ENCODE peak calls at places on chromosomes 1 and 21, in five cellular contexts. K is mammary epithelial cell, W is neural progenitor cell, Y is MM.1S, G is Karpas-422. U is an unnamed sample. For H3K36me3, the result is how much of the 10 kb centered on the place peaks cover.

GRCh38 chr1:23591460-23592208 is 32.3 kb upstream of the ID3 start:
- DNase-seq in K (no peak), W (no peak), Y (no peak), G (no peak), U (no peak)

GRCh38 chr1:43147625-43148319 is 24.3 kb downstream of the EBNA1BP2 start:
- DNase-seq in K (peak), W (peak), Y (peak), G (no peak), U (peak)

GRCh38 chr21:27631471-27631870 is 664.6 kb upstream of the ADAMTS5 start:
- DNase-seq in K (no peak), W (no peak), Y (no peak), G (no peak), U (no peak)

GRCh38 chr1:56799605-56800398 is 19.4 kb downstream of the FYB2 start:
- DNase-seq in K (peak), W (no peak), Y (no peak), G (no peak), U (no peak)

GRCh38 chr1:172109357-172109756 is 268.1 kb downstream of the DNM3 start:
- DNase-seq in K (no peak), W (no peak), Y (no peak), G (no peak), U (no peak)

GRCh38 chr1:158371188-158371953 is 17.7 kb downstream of the CD1E start:
- DNase-seq in K (peak), W (no peak), Y (no peak), G (no peak), U (no peak)

GRCh38 chr1:89754518-89754917 is 66.3 kb upstream of the LRRC8D start:
- DNase-seq in K (no peak), W (no peak), Y (no peak), G (no peak), U (no peak)

GRCh38 chr1:26418865-26419349 is 8.3 kb downstream of the LIN28A start:
- DNase-seq in K (no peak), W (peak), Y (no peak), G (no peak), U (no peak)

GRCh38 chr1:109207472-109208103 is 6.1 kb upstream of the SARS1 start:
- DNase-seq in K (no peak), W (no peak), Y (no peak), G (no peak), U (no peak)

GRCh38 chr1:116579253-116579875 is 8.5 kb upstream of the CD58 start:
- DNase-seq in K (no peak), W (no peak), Y (no peak), G (no peak), U (no peak)

GRCh38 chr1:236421022-236421421 is 26.9 kb downstream of the EDARADD start:
- DNase-seq in K (peak), W (no peak), Y (no peak), G (no peak), U (no peak)

GRCh38 chr1:113976609-113977278 is 2.5 kb upstream of the OLFML3 start:
- DNase-seq in K (no peak), W (peak), Y (no peak), G (peak), U (no peak)

GRCh38 chr1:30727796-30728195 is 4.4 kb upstream of the MATN1 start:
- DNase-seq in K (no peak), W (no peak), Y (no peak), G (no peak), U (no peak)

GRCh38 chr1:52366517-52366827 is 467 bp upstream of the CC2D1B start:
- DNase-seq in K (no peak), W (no peak), Y (no peak), G (no peak), U (no peak)

GRCh38 chr1:200670215-200671118 is 760 bp upstream of the DDX59 start:
- DNase-seq in K (no peak), W (peak), Y (peak), G (no peak), U (no peak)

GRCh38 chr1:84415386-84415785 is 17.1 kb downstream of the DNASE2B start:
- DNase-seq in K (no peak), W (no peak), Y (no peak), G (no peak), U (no peak)

GRCh38 chr1:171742577-171742922 is 685 bp upstream of the VAMP4 start:
- DNase-seq in K (peak), W (peak), Y (peak), G (peak), U (no peak)

GRCh38 chr1:50108497-50109073 is at the start of gene ELAVL4:
- DNase-seq in K (no peak), W (no peak), Y (no peak), G (peak), U (no peak)

GRCh38 chr1:6960291-6960758 is 175.1 kb downstream of the CAMTA1 start:
- DNase-seq in K (no peak), W (no peak), Y (no peak), G (no peak), U (peak)

GRCh38 chr1:112692681-112693080 is 14.2 kb downstream of the RHOC start:
- DNase-seq in K (no peak), W (no peak), Y (no peak), G (no peak), U (peak)

GRCh38 chr1:13607002-13607401 is 23.4 kb downstream of the PDPN start:
- DNase-seq in K (no peak), W (no peak), Y (no peak), G (no peak), U (no peak)

GRCh38 chr1:32806910-32807523 is 10.1 kb downstream of the YARS1 start:
- DNase-seq in K (no peak), W (no peak), Y (no peak), G (no peak), U (no peak)

GRCh38 chr1:191993549-191993948 is 164.7 kb upstream of the RGS18 start:
- DNase-seq in K (peak), W (peak), Y (peak), G (peak), U (no peak)

GRCh38 chr1:36161656-36162531 is 5.9 kb downstream of the MAP7D1 start:
- DNase-seq in K (peak), W (no peak), Y (no peak), G (peak), U (peak)

GRCh38 chr1:23566304-23566703 is 7.0 kb upstream of the ID3 start:
- DNase-seq in K (no peak), W (peak), Y (no peak), G (no peak), U (no peak)

GRCh38 chr21:36923270-36923669 is 43.2 kb downstream of the HLCS start:
- DNase-seq in K (no peak), W (no peak), Y (no peak), G (peak), U (no peak)

GRCh38 chr1:94332952-94333351 is 85.2 kb upstream of the ABCD3 start:
- DNase-seq in K (peak), W (no peak), Y (no peak), G (no peak), U (no peak)

GRCh38 chr1:74236440-74236839 is 1.3 kb downstream of the TNNI3K start:
- DNase-seq in K (no peak), W (no peak), Y (no peak), G (no peak), U (no peak)

GRCh38 chr1:20301463-20302092 is 10.9 kb downstream of the VWA5B1 start:
- DNase-seq in K (no peak), W (no peak), Y (no peak), G (no peak), U (no peak)
- H3K9ac ChIP-seq in K (no peak), W (no peak), Y (no peak), G (no peak), U (no peak)

GRCh38 chr1:214634267-214634666 is 31.3 kb downstream of the CENPF start:
- DNase-seq in K (no peak), W (no peak), Y (no peak), G (no peak), U (no peak)
- H3K36me3 ChIP-seq in K (under half), W (half or more), Y (under half), G (half or more), U (under half)

GRCh38 chr1:214419650-214420049 is 131.8 kb downstream of the PTPN14 start:
- DNase-seq in K (no peak), W (peak), Y (no peak), G (no peak), U (no peak)
- H3K27ac ChIP-seq in K (peak), W (no peak), Y (no peak), G (no peak), U (no peak)

GRCh38 chr1:161177936-161178244 is 583 bp upstream of the B4GALT3 start:
- DNase-seq in K (no peak), W (no peak), Y (no peak), G (no peak), U (no peak)
- H3K9ac ChIP-seq in K (peak), W (no peak), Y (peak), G (peak), U (no peak)

GRCh38 chr1:9606948-9607347 is 18.2 kb downstream of the TMEM201 start:
- DNase-seq in K (no peak), W (no peak), Y (no peak), G (no peak), U (peak)
- H3K36me3 ChIP-seq in K (under half), W (under half), Y (under half), G (under half), U (under half)

GRCh38 chr1:70934197-70934961 is 113.2 kb downstream of the PTGER3 start:
- DNase-seq in K (no peak), W (no peak), Y (no peak), G (no peak), U (no peak)

GRCh38 chr1:70930062-70930461 is 117.6 kb downstream of the PTGER3 start:
- DNase-seq in K (no peak), W (no peak), Y (peak), G (no peak), U (no peak)
- H3K27ac ChIP-seq in K (no peak), W (no peak), Y (no peak), G (no peak), U (peak)

DNA sequence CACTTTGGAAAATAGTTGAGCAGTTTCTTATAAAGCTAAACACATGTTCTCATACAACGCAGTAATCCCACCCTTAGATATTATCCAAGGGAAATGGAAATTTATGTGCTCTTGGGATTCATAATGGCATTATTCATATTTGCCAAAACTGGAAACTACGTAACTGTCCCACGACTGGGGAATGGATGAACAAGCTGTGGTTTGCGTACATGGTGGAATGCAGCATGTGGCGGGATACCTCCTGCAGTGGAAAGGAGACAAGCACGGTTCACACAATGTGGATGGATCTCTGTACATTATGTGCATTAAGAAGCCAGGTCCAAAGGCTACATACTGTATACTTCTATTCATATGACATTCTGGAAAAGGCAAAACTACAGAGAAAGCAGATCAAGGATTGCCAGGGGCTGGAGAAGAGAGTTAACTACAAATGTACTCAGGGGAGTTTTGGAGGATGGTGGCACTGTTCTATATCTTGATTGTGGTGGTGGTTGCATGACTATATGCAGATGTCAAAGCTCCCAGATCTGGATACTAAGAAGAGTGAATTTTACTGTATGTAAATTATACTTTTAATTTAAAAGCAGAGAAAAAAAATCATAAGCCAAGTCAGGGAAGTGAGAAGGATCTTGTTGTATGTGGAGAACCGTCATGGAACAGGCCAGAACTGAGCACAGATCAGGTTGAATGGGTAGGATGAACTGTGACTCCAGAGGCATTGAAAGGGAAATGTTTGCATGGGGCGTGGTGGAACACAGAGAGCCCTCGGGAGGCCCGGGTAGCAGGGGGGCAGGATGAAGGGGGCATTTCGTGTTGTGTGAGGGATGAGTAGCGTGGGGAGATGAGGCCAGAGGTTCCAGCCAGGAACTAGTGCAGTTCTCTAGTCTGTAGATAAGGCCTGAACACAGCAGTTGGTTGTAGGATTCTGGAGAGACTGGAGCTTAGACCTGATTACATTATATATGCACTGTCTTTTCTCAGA is 90.7 kb downstream of the GALNT2 start:
- DNase-seq in K (no peak), W (no peak), Y (no peak), G (no peak), U (no peak)
- H3K9ac ChIP-seq in K (no peak), W (no peak), Y (no peak), G (no peak), U (no peak)

GRCh38 chr1:220226752-220227151 is 45.5 kb downstream of the RAB3GAP2 start:
- DNase-seq in K (no peak), W (no peak), Y (no peak), G (no peak), U (no peak)

GRCh38 chr1:220227393-220227792 is 44.9 kb downstream of the RAB3GAP2 start:
- DNase-seq in K (no peak), W (no peak), Y (no peak), G (no peak), U (no peak)

GRCh38 chr1:220224033-220224432 is 48.2 kb downstream of the RAB3GAP2 start:
- DNase-seq in K (no peak), W (no peak), Y (no peak), G (no peak), U (no peak)

GRCh38 chr1:220224611-220225124 is 47.6 kb downstream of the RAB3GAP2 start:
- DNase-seq in K (no peak), W (peak), Y (no peak), G (no peak), U (no peak)

GRCh38 chr1:220225957-220226356 is 46.3 kb downstream of the RAB3GAP2 start:
- DNase-seq in K (no peak), W (no peak), Y (no peak), G (no peak), U (no peak)
- H3K36me3 ChIP-seq in K (under half), W (under half), Y (under half), G (under half), U (under half)

GRCh38 chr1:205714190-205714905 is 34.0 kb upstream of the SLC45A3 start:
- DNase-seq in K (peak), W (no peak), Y (no peak), G (no peak), U (no peak)
- H3K27ac ChIP-seq in K (no peak), W (peak), Y (no peak), G (no peak), U (no peak)